ENCODE peak calls at places on chromosomes 4 and X, in ten cellular contexts. S is left cardiac atrium; Z is occipital lobe; P is RPMI7951; I is CD8-positive, alpha-beta T cell; G is GM20000; F is GDM1; X is stimulated activated CD4-positive, alpha-beta T cell treated with anti-CD3 and anti-CD28 coated beads, Interleukin-4, amount 100 ng/mL, for 1 hour; O is sciatic nerve; H is CD4-positive, alpha-beta memory T cell. T is an unnamed sample.

GRCh38 chr4:112418092-112418491 is 97.9 kb downstream of the NEUROG2 start:
- DNase-seq in S (no peak), Z (no peak), P (no peak), I (no peak), G (no peak), F (no peak), X (no peak), O (no peak), H (no peak), T (no peak)

GRCh38 chrX:69616520-69617203 is 749 bp downstream of the EDA start:
- DNase-seq in S (peak), Z (no peak), P (no peak), I (no peak), G (no peak), F (no peak), X (peak), O (peak), H (peak), T (no peak)

GRCh38 chr4:58502839-58503238 is 1392.7 kb upstream of the IGFBP7 start:
- DNase-seq in S (no peak), Z (no peak), P (no peak), I (no peak), G (no peak), F (no peak), X (no peak), O (no peak), H (no peak), T (no peak)

GRCh38 chrX:48918303-48918643 is 551 bp downstream of the PIM2 start:
- DNase-seq in S (no peak), Z (no peak), P (no peak), I (no peak), G (no peak), F (no peak), X (no peak), O (no peak), H (peak), T (no peak)

GRCh38 chr4:101037249-101037648 is 310.1 kb downstream of the PPP3CA start:
- DNase-seq in S (no peak), Z (no peak), P (no peak), I (no peak), G (no peak), F (no peak), X (no peak), O (no peak), H (no peak), T (no peak)

GRCh38 chr4:22099896-22100295 is 151.3 kb upstream of the KCNIP4 start:
- DNase-seq in S (no peak), Z (no peak), P (peak), I (no peak), G (no peak), F (no peak), X (no peak), O (no peak), H (no peak), T (no peak)

GRCh38 chr4:57719451-57719850 is 609.3 kb upstream of the IGFBP7 start:
- DNase-seq in S (no peak), Z (no peak), P (no peak), I (no peak), G (no peak), F (no peak), X (no peak), O (no peak), H (no peak), T (no peak)

GRCh38 chr4:288891-289290 is 16.4 kb downstream of the ZNF732 start:
- DNase-seq in S (no peak), Z (no peak), P (peak), I (no peak), G (no peak), F (no peak), X (no peak), O (no peak), H (no peak), T (no peak)

GRCh38 chrX:118370921-118371624 is 25.2 kb downstream of the WDR44 start:
- DNase-seq in S (no peak), Z (no peak), P (no peak), I (no peak), G (no peak), F (no peak), X (no peak), O (no peak), H (no peak), T (no peak)

GRCh38 chr4:123603165-123603564 is 206.6 kb downstream of the SPRY1 start:
- DNase-seq in S (no peak), Z (no peak), P (peak), I (no peak), G (no peak), F (no peak), X (no peak), O (no peak), H (no peak), T (peak)

GRCh38 chr4:145619639-145619996 is 433 bp downstream of the MMAA start:
- DNase-seq in S (peak), Z (no peak), P (peak), I (peak), G (no peak), F (no peak), X (peak), O (no peak), H (peak), T (peak)

GRCh38 chr4:1049591-1049905 is 38.1 kb downstream of the FGFRL1 start:
- DNase-seq in S (peak), Z (no peak), P (no peak), I (no peak), G (no peak), F (no peak), X (no peak), O (peak), H (no peak), T (no peak)

GRCh38 chr4:185743722-185744121 is 68.3 kb downstream of the SORBS2 start:
- DNase-seq in S (no peak), Z (no peak), P (no peak), I (no peak), G (no peak), F (no peak), X (no peak), O (no peak), H (no peak), T (no peak)

GRCh38 chr4:49044270-49044669 is 58.2 kb downstream of the CWH43 start:
- DNase-seq in S (no peak), Z (no peak), P (no peak), I (no peak), G (no peak), F (no peak), X (no peak), O (no peak), H (no peak), T (no peak)

GRCh38 chrX:10633722-10634121 is 13.3 kb upstream of the MID1 start:
- DNase-seq in S (peak), Z (no peak), P (peak), I (no peak), G (no peak), F (no peak), X (no peak), O (no peak), H (no peak), T (no peak)

GRCh38 chrX:109839694-109840358 is 106.8 kb upstream of the ACSL4 start:
- DNase-seq in S (peak), Z (no peak), P (peak), I (no peak), G (no peak), F (peak), X (no peak), O (no peak), H (no peak), T (no peak)

GRCh38 chr4:176782794-176783193 is 9.9 kb downstream of the VEGFC start:
- DNase-seq in S (no peak), Z (no peak), P (peak), I (no peak), G (no peak), F (no peak), X (no peak), O (no peak), H (no peak), T (no peak)

GRCh38 chr4:99811850-99812249 is 4.8 kb upstream of the DAPP1 start:
- DNase-seq in S (no peak), Z (no peak), P (peak), I (no peak), G (peak), F (no peak), X (peak), O (no peak), H (no peak), T (no peak)

GRCh38 chr4:106864231-106864630 is 171.9 kb downstream of the DKK2 start:
- DNase-seq in S (no peak), Z (no peak), P (no peak), I (no peak), G (no peak), F (no peak), X (no peak), O (no peak), H (no peak), T (no peak)

GRCh38 chrX:28719620-28720019 is 132.4 kb downstream of the IL1RAPL1 start:
- DNase-seq in S (no peak), Z (no peak), P (no peak), I (no peak), G (no peak), F (no peak), X (no peak), O (no peak), H (no peak), T (no peak)

GRCh38 chr4:118826723-118827444 is 9.0 kb downstream of the SEC24D start:
- DNase-seq in S (no peak), Z (no peak), P (peak), I (no peak), G (no peak), F (no peak), X (no peak), O (no peak), H (no peak), T (no peak)

GRCh38 chrX:14064632-14065432 is 35.1 kb upstream of the GEMIN8 start:
- DNase-seq in S (no peak), Z (no peak), P (peak), I (no peak), G (no peak), F (no peak), X (no peak), O (no peak), H (no peak), T (peak)

GRCh38 chr4:76886214-76886613 is 11.7 kb downstream of the SOWAHB start:
- DNase-seq in S (no peak), Z (no peak), P (no peak), I (no peak), G (no peak), F (no peak), X (no peak), O (no peak), H (no peak), T (no peak)

GRCh38 chrX:110732274-110732673 is 63.3 kb downstream of the CHRDL1 start:
- DNase-seq in S (no peak), Z (no peak), P (peak), I (no peak), G (no peak), F (no peak), X (no peak), O (no peak), H (no peak), T (no peak)

GRCh38 chrX:49291615-49292337 is 11.7 kb upstream of the GAGE10 start:
- DNase-seq in S (peak), Z (no peak), P (peak), I (peak), G (peak), F (peak), X (peak), O (peak), H (peak), T (peak)